ENCODE peak calls at places on chromosomes 13 and 19, in eight cellular contexts. One of them, this sample, is unnamed. For H3K9me3, the result is how much of the 10 kb centered on the place peaks cover.

GRCh38 chr19:51136333-51136732 is 5.8 kb upstream of the SIGLEC7 start:
- DNase-seq in hepatocyte: no peak
- DNase-seq in fibroblast of lung: no peak
- DNase-seq in neural progenitor cell: no peak
- DNase-seq in endothelial cell of umbilical vein: no peak
- DNase-seq in PC-3: no peak
- DNase-seq in GM23248: no peak
- DNase-seq in keratinocyte: no peak
- DNase-seq in this sample: no peak

GRCh38 chr19:15245370-15246197 is 13.3 kb upstream of the EPHX3 start:
- DNase-seq in hepatocyte: no peak
- DNase-seq in fibroblast of lung: no peak
- DNase-seq in neural progenitor cell: no peak
- DNase-seq in endothelial cell of umbilical vein: no peak
- DNase-seq in PC-3: no peak
- DNase-seq in GM23248: no peak
- DNase-seq in keratinocyte: no peak
- DNase-seq in this sample: no peak

GRCh38 chr19:46821512-46822359 is 28.9 kb downstream of the AP2S1 start:
- DNase-seq in hepatocyte: peak
- DNase-seq in fibroblast of lung: no peak
- DNase-seq in neural progenitor cell: peak
- DNase-seq in endothelial cell of umbilical vein: no peak
- DNase-seq in PC-3: no peak
- DNase-seq in GM23248: no peak
- DNase-seq in keratinocyte: no peak
- DNase-seq in this sample: no peak

GRCh38 chr13:35164324-35164932 is 222.4 kb downstream of the NBEA start:
- DNase-seq in hepatocyte: peak
- DNase-seq in fibroblast of lung: peak
- DNase-seq in neural progenitor cell: peak
- DNase-seq in endothelial cell of umbilical vein: peak
- DNase-seq in PC-3: peak
- DNase-seq in GM23248: peak
- DNase-seq in keratinocyte: no peak
- DNase-seq in this sample: peak

GRCh38 chr13:92842145-92842544 is 384.5 kb upstream of the GPC6 start:
- DNase-seq in hepatocyte: no peak
- DNase-seq in fibroblast of lung: peak
- DNase-seq in neural progenitor cell: no peak
- DNase-seq in endothelial cell of umbilical vein: no peak
- DNase-seq in PC-3: peak
- DNase-seq in GM23248: peak
- DNase-seq in keratinocyte: no peak
- DNase-seq in this sample: no peak

GRCh38 chr19:40464059-40465024 is 1.2 kb downstream of the BLVRB start:
- DNase-seq in hepatocyte: peak
- DNase-seq in fibroblast of lung: peak
- DNase-seq in neural progenitor cell: peak
- DNase-seq in endothelial cell of umbilical vein: peak
- DNase-seq in PC-3: peak
- DNase-seq in GM23248: peak
- DNase-seq in keratinocyte: no peak
- DNase-seq in this sample: peak

GRCh38 chr13:42876810-42877550 is 95.6 kb downstream of the FAM216B start:
- DNase-seq in hepatocyte: no peak
- DNase-seq in fibroblast of lung: peak
- DNase-seq in neural progenitor cell: no peak
- DNase-seq in endothelial cell of umbilical vein: no peak
- DNase-seq in PC-3: peak
- DNase-seq in GM23248: peak
- DNase-seq in keratinocyte: no peak
- DNase-seq in this sample: peak

GRCh38 chr13:108227651-108228272 is 9.6 kb downstream of the ABHD13 start:
- DNase-seq in hepatocyte: peak
- DNase-seq in fibroblast of lung: peak
- DNase-seq in neural progenitor cell: peak
- DNase-seq in endothelial cell of umbilical vein: peak
- DNase-seq in PC-3: peak
- DNase-seq in GM23248: peak
- DNase-seq in keratinocyte: no peak
- DNase-seq in this sample: no peak

GRCh38 chr13:30872685-30873443 is 33.2 kb upstream of the MEDAG start:
- DNase-seq in hepatocyte: peak
- DNase-seq in fibroblast of lung: peak
- DNase-seq in neural progenitor cell: peak
- DNase-seq in endothelial cell of umbilical vein: peak
- DNase-seq in PC-3: no peak
- DNase-seq in GM23248: peak
- DNase-seq in keratinocyte: no peak
- DNase-seq in this sample: no peak

GRCh38 chr13:23671902-23672301 is 101.7 kb downstream of the TNFRSF19 start:
- DNase-seq in hepatocyte: no peak
- DNase-seq in fibroblast of lung: peak
- DNase-seq in neural progenitor cell: no peak
- DNase-seq in endothelial cell of umbilical vein: no peak
- DNase-seq in PC-3: peak
- DNase-seq in GM23248: peak
- DNase-seq in keratinocyte: no peak
- DNase-seq in this sample: no peak

GRCh38 chr13:45879666-45880065 is 28.1 kb upstream of the SIAH3 start:
- DNase-seq in hepatocyte: peak
- DNase-seq in fibroblast of lung: peak
- DNase-seq in neural progenitor cell: peak
- DNase-seq in endothelial cell of umbilical vein: peak
- DNase-seq in PC-3: peak
- DNase-seq in GM23248: no peak
- DNase-seq in keratinocyte: no peak
- DNase-seq in this sample: no peak

GRCh38 chr13:104616990-104617389 is 1550.8 kb upstream of the SLC10A2 start:
- DNase-seq in hepatocyte: no peak
- DNase-seq in fibroblast of lung: no peak
- DNase-seq in neural progenitor cell: no peak
- DNase-seq in endothelial cell of umbilical vein: no peak
- DNase-seq in PC-3: no peak
- DNase-seq in GM23248: no peak
- DNase-seq in keratinocyte: no peak
- DNase-seq in this sample: no peak

GRCh38 chr13:65762015-65762414 is 1468.1 kb downstream of the PCDH9 start:
- DNase-seq in hepatocyte: no peak
- DNase-seq in fibroblast of lung: no peak
- DNase-seq in neural progenitor cell: no peak
- DNase-seq in endothelial cell of umbilical vein: no peak
- DNase-seq in PC-3: no peak
- DNase-seq in GM23248: no peak
- DNase-seq in keratinocyte: no peak
- DNase-seq in this sample: no peak

GRCh38 chr19:48696353-48697010 is 711 bp downstream of the FUT2 start:
- DNase-seq in hepatocyte: no peak
- DNase-seq in fibroblast of lung: no peak
- DNase-seq in neural progenitor cell: peak
- DNase-seq in endothelial cell of umbilical vein: no peak
- DNase-seq in PC-3: no peak
- DNase-seq in GM23248: peak
- DNase-seq in keratinocyte: no peak
- DNase-seq in this sample: peak
- TF ChIP-seq EZH2 in hepatocyte: peak
- TF ChIP-seq EZH2 in fibroblast of lung: no peak
- TF ChIP-seq EZH2 in neural progenitor cell: no peak
- TF ChIP-seq EZH2 in endothelial cell of umbilical vein: no peak
- TF ChIP-seq EZH2 in PC-3: no peak
- TF ChIP-seq EZH2 in GM23248: no peak
- TF ChIP-seq EZH2 in keratinocyte: no peak
- TF ChIP-seq EZH2 in this sample: no peak

GRCh38 chr19:18905520-18906236 is 9.7 kb upstream of the CERS1 start:
- DNase-seq in hepatocyte: no peak
- DNase-seq in fibroblast of lung: no peak
- DNase-seq in neural progenitor cell: no peak
- DNase-seq in endothelial cell of umbilical vein: no peak
- DNase-seq in PC-3: no peak
- DNase-seq in GM23248: no peak
- DNase-seq in keratinocyte: no peak
- DNase-seq in this sample: no peak

GRCh38 chr19:18910801-18911436 is 8.3 kb downstream of the COPE start:
- DNase-seq in hepatocyte: no peak
- DNase-seq in fibroblast of lung: no peak
- DNase-seq in neural progenitor cell: no peak
- DNase-seq in endothelial cell of umbilical vein: no peak
- DNase-seq in PC-3: no peak
- DNase-seq in GM23248: no peak
- DNase-seq in keratinocyte: no peak
- DNase-seq in this sample: no peak

GRCh38 chr19:18906605-18907519 is 10.9 kb upstream of the CERS1 start:
- DNase-seq in hepatocyte: peak
- DNase-seq in fibroblast of lung: no peak
- DNase-seq in neural progenitor cell: no peak
- DNase-seq in endothelial cell of umbilical vein: no peak
- DNase-seq in PC-3: no peak
- DNase-seq in GM23248: no peak
- DNase-seq in keratinocyte: no peak
- DNase-seq in this sample: no peak

GRCh38 chr19:18910010-18910409 is 9.2 kb downstream of the COPE start:
- DNase-seq in hepatocyte: no peak
- DNase-seq in fibroblast of lung: no peak
- DNase-seq in neural progenitor cell: no peak
- DNase-seq in endothelial cell of umbilical vein: no peak
- DNase-seq in PC-3: no peak
- DNase-seq in GM23248: no peak
- DNase-seq in keratinocyte: no peak
- DNase-seq in this sample: no peak

DNA sequence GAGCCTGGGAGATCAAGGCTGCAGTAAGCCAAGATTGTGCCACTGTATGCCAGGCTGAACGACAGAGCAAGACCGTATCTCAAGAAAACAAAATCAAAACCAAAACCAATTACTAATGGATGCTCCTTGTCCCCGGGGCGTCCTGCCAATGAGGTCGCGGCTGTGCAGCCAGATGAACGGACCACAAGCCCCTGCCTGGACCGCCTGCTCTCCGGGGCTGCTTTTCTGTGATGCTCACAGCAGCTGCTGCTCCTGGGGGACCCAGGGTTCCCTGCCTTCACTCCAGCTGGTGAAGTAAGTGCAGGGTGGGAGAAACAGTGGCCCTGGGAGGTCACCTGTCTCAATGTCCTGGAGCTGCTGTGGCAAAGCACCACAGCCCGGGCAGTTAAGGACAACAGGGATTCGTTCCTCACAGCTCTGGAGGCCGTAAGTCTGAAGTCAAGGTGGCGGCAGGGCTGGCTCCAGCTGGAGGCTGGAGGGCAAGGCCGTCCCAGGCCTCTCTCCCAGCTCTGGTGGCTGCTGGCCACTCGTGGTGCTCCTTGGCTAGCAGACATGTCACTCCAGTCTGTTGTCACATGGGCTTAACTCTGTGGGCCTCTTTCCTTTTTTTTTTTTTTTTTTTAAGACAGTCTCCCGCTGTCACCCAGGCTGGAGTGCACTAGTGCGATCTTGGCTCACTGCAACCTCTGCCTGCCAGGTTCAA is 10.1 kb downstream of the COPE start:
- DNase-seq in hepatocyte: no peak
- DNase-seq in fibroblast of lung: no peak
- DNase-seq in neural progenitor cell: no peak
- DNase-seq in endothelial cell of umbilical vein: no peak
- DNase-seq in PC-3: no peak
- DNase-seq in GM23248: no peak
- DNase-seq in keratinocyte: no peak
- DNase-seq in this sample: no peak
- H3K9me3 ChIP-seq in hepatocyte: under half
- H3K9me3 ChIP-seq in fibroblast of lung: under half
- H3K9me3 ChIP-seq in neural progenitor cell: under half
- H3K9me3 ChIP-seq in endothelial cell of umbilical vein: under half
- H3K9me3 ChIP-seq in PC-3: under half
- H3K9me3 ChIP-seq in GM23248: under half
- H3K9me3 ChIP-seq in keratinocyte: under half
- H3K9me3 ChIP-seq in this sample: under half

DNA sequence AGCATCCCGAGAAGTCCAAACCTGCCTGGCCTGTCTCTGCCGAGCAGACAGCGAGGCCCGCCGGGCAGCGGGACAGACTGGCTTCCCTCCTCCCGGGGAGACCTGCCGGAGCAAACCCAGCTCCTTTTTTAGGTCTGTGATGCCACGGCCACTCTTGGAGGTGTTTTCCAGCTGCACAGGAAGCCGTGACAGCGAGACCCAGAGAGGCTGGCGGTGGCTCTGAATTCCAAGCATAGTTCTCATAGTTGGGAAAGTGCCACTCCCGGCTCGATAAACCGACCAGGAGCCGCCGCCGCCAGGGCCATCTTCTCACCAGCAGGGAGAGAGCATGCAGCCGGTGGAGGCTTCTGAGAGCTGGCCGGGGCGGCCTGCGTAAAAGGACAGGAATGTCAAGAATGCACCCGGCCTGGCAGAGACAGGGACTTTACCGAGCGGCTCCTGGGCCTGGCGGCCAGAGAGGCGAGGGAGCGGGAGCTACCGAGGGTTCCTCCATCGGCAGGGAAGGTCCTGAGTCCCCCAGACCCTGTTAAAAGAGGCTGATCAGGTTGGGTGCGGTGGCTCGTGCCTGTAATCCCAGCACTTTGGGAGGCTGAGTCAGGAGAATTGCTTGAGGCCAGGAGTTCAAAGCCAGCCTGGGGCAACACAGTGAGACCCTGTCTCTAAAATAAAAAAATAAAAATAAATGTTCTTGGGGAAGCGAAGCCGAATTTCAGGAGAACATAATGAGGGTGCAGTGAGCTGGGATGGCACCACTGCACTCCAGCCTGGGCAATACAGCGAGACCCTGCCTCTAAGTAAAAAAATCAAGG is 64.9 kb downstream of the GADD45B start:
- DNase-seq in hepatocyte: peak
- DNase-seq in fibroblast of lung: peak
- DNase-seq in neural progenitor cell: peak
- DNase-seq in endothelial cell of umbilical vein: peak
- DNase-seq in PC-3: peak
- DNase-seq in GM23248: peak
- DNase-seq in keratinocyte: peak
- DNase-seq in this sample: peak
- H3K4me2 ChIP-seq in hepatocyte: peak
- H3K4me2 ChIP-seq in fibroblast of lung: peak
- H3K4me2 ChIP-seq in neural progenitor cell: peak
- H3K4me2 ChIP-seq in endothelial cell of umbilical vein: no peak
- H3K4me2 ChIP-seq in PC-3: peak
- H3K4me2 ChIP-seq in GM23248: peak
- H3K4me2 ChIP-seq in keratinocyte: peak
- H3K4me2 ChIP-seq in this sample: peak

DNA sequence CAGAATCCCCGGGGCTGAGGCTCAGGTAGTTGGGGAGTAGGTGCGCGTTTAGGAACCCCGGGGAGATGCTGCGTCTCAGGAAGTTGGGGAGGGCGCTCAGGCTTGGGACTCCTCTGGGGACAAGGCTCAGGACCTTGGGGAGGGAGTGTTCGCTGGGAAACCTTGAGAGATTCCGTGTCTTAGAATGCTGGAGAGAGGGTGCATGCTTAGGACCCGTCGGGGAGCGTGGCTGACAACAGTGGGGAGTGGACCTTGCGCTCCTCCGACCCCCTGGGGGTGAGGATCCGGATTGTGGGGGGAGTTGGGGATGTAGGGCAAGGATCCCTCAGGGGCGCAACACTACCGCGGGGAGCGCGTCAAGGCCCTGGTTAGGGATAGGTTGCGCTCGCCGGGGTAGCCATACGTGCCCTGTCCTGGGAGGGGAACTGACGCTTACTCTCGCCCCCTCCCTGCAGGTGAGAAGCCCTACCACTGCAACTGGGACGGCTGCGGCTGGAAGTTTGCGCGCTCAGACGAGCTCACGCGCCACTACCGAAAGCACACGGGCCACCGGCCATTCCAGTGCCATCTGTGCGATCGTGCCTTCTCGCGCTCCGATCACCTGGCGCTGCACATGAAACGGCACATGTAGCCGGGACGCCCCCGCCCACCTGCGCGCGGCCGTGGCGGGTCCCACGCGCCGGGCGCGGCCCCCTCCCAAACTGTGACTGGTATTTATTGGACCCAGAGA is 1.9 kb downstream of the KLF2 start:
- DNase-seq in hepatocyte: no peak
- DNase-seq in fibroblast of lung: peak
- DNase-seq in neural progenitor cell: peak
- DNase-seq in endothelial cell of umbilical vein: peak
- DNase-seq in PC-3: no peak
- DNase-seq in GM23248: peak
- DNase-seq in keratinocyte: no peak
- DNase-seq in this sample: no peak
- TF ChIP-seq EZH2 in hepatocyte: no peak
- TF ChIP-seq EZH2 in fibroblast of lung: no peak
- TF ChIP-seq EZH2 in neural progenitor cell: peak
- TF ChIP-seq EZH2 in endothelial cell of umbilical vein: no peak
- TF ChIP-seq EZH2 in PC-3: no peak
- TF ChIP-seq EZH2 in GM23248: no peak
- TF ChIP-seq EZH2 in keratinocyte: no peak
- TF ChIP-seq EZH2 in this sample: no peak

This sample was measured in PC-9.